ENCODE peak calls at places on chromosomes 16 and 17, in nine cellular contexts. R is A673, H is body of pancreas, Y is IMR-90, O is choroid plexus epithelial cell, K is fibroblast of lung, L is aorta, J is AG10803, F is GM23338. I is an unnamed sample.

GRCh38 chr16:28543072-28543471 is 4.3 kb upstream of the NUPR1 start:
- DNase-seq in R (no peak), H (no peak), Y (no peak), O (peak), K (no peak), L (peak), J (no peak), F (no peak), I (peak)

GRCh38 chr17:48734328-48735056 is 5.9 kb upstream of the HOXB13 start:
- DNase-seq in R (no peak), H (no peak), Y (no peak), O (no peak), K (no peak), L (no peak), J (no peak), F (no peak), I (no peak)

GRCh38 chr17:39738568-39738901 is 797 bp downstream of the GRB7 start:
- DNase-seq in R (no peak), H (peak), Y (no peak), O (no peak), K (no peak), L (no peak), J (no peak), F (peak), I (no peak)

GRCh38 chr16:81831722-81832126 is 52.6 kb downstream of the PLCG2 start:
- DNase-seq in R (no peak), H (peak), Y (no peak), O (no peak), K (peak), L (peak), J (peak), F (peak), I (peak)

GRCh38 chr17:10032142-10032541 is 127.1 kb upstream of the RCVRN start:
- DNase-seq in R (no peak), H (no peak), Y (peak), O (no peak), K (peak), L (no peak), J (peak), F (peak), I (no peak)

GRCh38 chr16:72905581-72905980 is 142.3 kb downstream of the ZFHX3 start:
- DNase-seq in R (no peak), H (no peak), Y (peak), O (peak), K (peak), L (no peak), J (peak), F (no peak), I (no peak)

GRCh38 chr17:15944720-15945492 is at the start of gene ADORA2B:
- DNase-seq in R (peak), H (peak), Y (peak), O (peak), K (peak), L (peak), J (peak), F (peak), I (peak)

GRCh38 chr17:43360376-43360738 is 38.4 kb upstream of the ARL4D start:
- DNase-seq in R (peak), H (peak), Y (peak), O (peak), K (peak), L (peak), J (peak), F (no peak), I (no peak)

GRCh38 chr17:80259642-80260535 is 763 bp upstream of the RNF213 start:
- DNase-seq in R (peak), H (peak), Y (peak), O (peak), K (peak), L (peak), J (peak), F (peak), I (peak)

GRCh38 chr17:28711723-28712036 is at the start of gene PROCA1:
- DNase-seq in R (no peak), H (no peak), Y (no peak), O (no peak), K (no peak), L (no peak), J (no peak), F (peak), I (no peak)

GRCh38 chr16:15775209-15775608 is 81.6 kb downstream of the MYH11 start:
- DNase-seq in R (peak), H (no peak), Y (peak), O (peak), K (no peak), L (no peak), J (no peak), F (peak), I (no peak)

GRCh38 chr16:25966172-25967097 is 274.7 kb downstream of the HS3ST4 start:
- DNase-seq in R (no peak), H (no peak), Y (no peak), O (no peak), K (no peak), L (no peak), J (no peak), F (no peak), I (no peak)

GRCh38 chr16:49497466-49497865 is 123.9 kb downstream of the C16orf78 start:
- DNase-seq in R (no peak), H (no peak), Y (no peak), O (no peak), K (no peak), L (peak), J (no peak), F (no peak), I (no peak)

GRCh38 chr16:47946077-47946476 is 209.7 kb downstream of the ABCC12 start:
- DNase-seq in R (no peak), H (no peak), Y (no peak), O (no peak), K (no peak), L (no peak), J (no peak), F (no peak), I (no peak)

GRCh38 chr17:82930924-82931695 is 91.3 kb upstream of the ZNF750 start:
- DNase-seq in R (no peak), H (peak), Y (no peak), O (no peak), K (no peak), L (peak), J (no peak), F (no peak), I (no peak)

DNA sequence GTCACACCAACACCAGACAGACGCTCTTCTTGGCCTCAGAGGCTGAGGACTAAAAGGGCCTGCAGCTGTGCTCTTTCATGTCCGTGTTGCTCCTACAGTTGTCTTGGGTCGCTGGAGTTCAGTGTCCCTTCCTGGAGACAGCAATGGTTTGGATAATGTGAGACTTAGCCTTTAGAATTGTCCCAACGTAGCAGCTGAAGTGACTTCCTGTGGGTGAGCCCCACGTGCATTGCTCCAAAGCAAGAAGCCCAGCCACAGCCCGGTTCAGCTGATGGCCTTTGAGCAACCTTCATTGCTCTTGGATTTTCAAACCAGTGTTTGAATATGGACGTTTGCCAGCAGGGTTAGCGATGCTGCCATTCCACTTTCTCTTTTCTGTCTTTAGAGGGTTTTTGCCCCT is 19.8 kb downstream of the TMEM11 start:
- DNase-seq in R (no peak), H (no peak), Y (no peak), O (peak), K (no peak), L (no peak), J (peak), F (no peak), I (no peak)
- H3K4me3 ChIP-seq in R (no peak), H (no peak), Y (no peak), O (no peak), K (peak), L (no peak), J (no peak), F (no peak), I (no peak)

GRCh38 chr17:50161911-50162288 is 3.9 kb upstream of the SGCA start:
- DNase-seq in R (no peak), H (no peak), Y (no peak), O (no peak), K (no peak), L (peak), J (no peak), F (peak), I (no peak)
- H3K4me3 ChIP-seq in R (no peak), H (no peak), Y (peak), O (no peak), K (peak), L (no peak), J (peak), F (peak), I (peak)

GRCh38 chr16:67393111-67393789 is at the start of gene TPPP3:
- DNase-seq in R (peak), H (peak), Y (peak), O (peak), K (peak), L (peak), J (peak), F (peak), I (peak)

GRCh38 chr16:67390816-67391423 is 2.4 kb downstream of the TPPP3 start:
- DNase-seq in R (no peak), H (no peak), Y (no peak), O (no peak), K (no peak), L (no peak), J (no peak), F (no peak), I (no peak)

GRCh38 chr16:67391424-67392300 is 1.6 kb downstream of the TPPP3 start:
- DNase-seq in R (no peak), H (peak), Y (no peak), O (no peak), K (no peak), L (no peak), J (peak), F (no peak), I (no peak)

GRCh38 chr16:67393790-67394270 is 532 bp upstream of the TPPP3 start:
- DNase-seq in R (no peak), H (no peak), Y (no peak), O (no peak), K (no peak), L (no peak), J (no peak), F (no peak), I (no peak)

GRCh38 chr16:67392301-67393059 is 818 bp downstream of the TPPP3 start:
- DNase-seq in R (no peak), H (no peak), Y (no peak), O (no peak), K (no peak), L (no peak), J (no peak), F (no peak), I (no peak)
- H3K4me3 ChIP-seq in R (peak), H (no peak), Y (no peak), O (no peak), K (peak), L (no peak), J (peak), F (peak), I (peak)

GRCh38 chr17:12794919-12795517 is 5.7 kb downstream of the ARHGAP44 start:
- DNase-seq in R (no peak), H (no peak), Y (no peak), O (no peak), K (no peak), L (no peak), J (no peak), F (no peak), I (no peak)

GRCh38 chr17:12789075-12789975 is at the start of gene ARHGAP44:
- DNase-seq in R (peak), H (peak), Y (peak), O (peak), K (peak), L (peak), J (peak), F (peak), I (peak)

GRCh38 chr17:12789976-12790805 is 893 bp downstream of the ARHGAP44 start:
- DNase-seq in R (no peak), H (peak), Y (no peak), O (no peak), K (no peak), L (no peak), J (no peak), F (peak), I (peak)

GRCh38 chr17:12790806-12791148 is 1.5 kb downstream of the ARHGAP44 start:
- DNase-seq in R (no peak), H (no peak), Y (no peak), O (no peak), K (no peak), L (no peak), J (no peak), F (no peak), I (no peak)
- H3K4me3 ChIP-seq in R (no peak), H (no peak), Y (no peak), O (no peak), K (no peak), L (no peak), J (no peak), F (peak), I (no peak)

GRCh38 chr16:58128181-58128631 is 975 bp downstream of the CFAP20 start:
- DNase-seq in R (no peak), H (no peak), Y (no peak), O (no peak), K (no peak), L (no peak), J (peak), F (no peak), I (no peak)
- H3K4me3 ChIP-seq in R (peak), H (no peak), Y (peak), O (peak), K (peak), L (peak), J (peak), F (peak), I (peak)

GRCh38 chr16:2477327-2477726 is 2.4 kb downstream of the TBC1D24 start:
- DNase-seq in R (no peak), H (no peak), Y (no peak), O (no peak), K (no peak), L (no peak), J (no peak), F (no peak), I (no peak)
- H3K4me3 ChIP-seq in R (no peak), H (no peak), Y (no peak), O (no peak), K (no peak), L (no peak), J (no peak), F (no peak), I (no peak)

GRCh38 chr16:30473231-30474061 is 904 bp downstream of the ITGAL start:
- DNase-seq in R (no peak), H (no peak), Y (no peak), O (no peak), K (no peak), L (peak), J (no peak), F (no peak), I (no peak)
- H3K4me3 ChIP-seq in R (no peak), H (no peak), Y (no peak), O (no peak), K (no peak), L (no peak), J (no peak), F (no peak), I (peak)

GRCh38 chr17:38456031-38456815 is 28.0 kb downstream of the ARHGAP23 start:
- DNase-seq in R (no peak), H (no peak), Y (no peak), O (no peak), K (no peak), L (no peak), J (no peak), F (no peak), I (peak)

GRCh38 chr17:38453951-38454421 is 25.7 kb downstream of the ARHGAP23 start:
- DNase-seq in R (peak), H (no peak), Y (peak), O (no peak), K (peak), L (no peak), J (peak), F (no peak), I (peak)

GRCh38 chr17:38457577-38458371 is 29.5 kb downstream of the ARHGAP23 start:
- DNase-seq in R (no peak), H (no peak), Y (no peak), O (no peak), K (no peak), L (no peak), J (no peak), F (no peak), I (no peak)

GRCh38 chr17:38454528-38454927 is 26.3 kb downstream of the ARHGAP23 start:
- DNase-seq in R (no peak), H (peak), Y (peak), O (peak), K (peak), L (peak), J (peak), F (no peak), I (peak)

DNA sequence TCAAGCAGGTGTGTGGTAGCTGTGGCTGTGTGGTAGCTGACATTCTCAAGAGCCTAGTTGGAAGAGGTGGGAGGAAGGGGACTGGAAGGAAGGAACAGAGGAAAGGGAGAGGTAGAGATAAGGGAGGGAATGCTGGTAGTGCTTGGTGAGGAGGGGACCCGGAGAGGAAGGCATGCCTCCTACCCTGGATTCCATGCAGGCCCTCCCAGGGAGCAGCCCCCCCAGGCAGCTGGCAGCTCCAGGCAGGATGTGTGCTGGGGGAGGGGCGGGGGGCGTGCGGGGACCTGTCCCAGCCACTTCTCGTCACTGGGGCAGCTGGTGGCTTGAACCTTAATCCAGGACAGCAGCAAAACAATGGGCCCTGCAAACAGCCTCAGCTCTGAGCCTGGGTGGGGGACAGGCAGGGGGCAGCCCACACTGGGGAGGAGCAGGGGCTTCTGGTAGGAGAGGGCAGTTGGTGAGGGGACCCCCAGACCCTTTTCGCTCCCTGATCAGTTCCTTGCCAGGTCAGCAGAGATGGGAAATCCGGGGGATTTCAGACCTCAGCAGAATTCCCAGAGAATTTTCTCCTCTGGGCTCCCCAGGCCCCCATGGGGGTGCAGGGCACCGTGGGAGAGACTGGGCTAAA is 27.1 kb downstream of the ARHGAP23 start:
- DNase-seq in R (no peak), H (no peak), Y (no peak), O (no peak), K (no peak), L (no peak), J (no peak), F (peak), I (no peak)
- H3K4me3 ChIP-seq in R (no peak), H (no peak), Y (peak), O (peak), K (peak), L (no peak), J (peak), F (peak), I (no peak)

DNA sequence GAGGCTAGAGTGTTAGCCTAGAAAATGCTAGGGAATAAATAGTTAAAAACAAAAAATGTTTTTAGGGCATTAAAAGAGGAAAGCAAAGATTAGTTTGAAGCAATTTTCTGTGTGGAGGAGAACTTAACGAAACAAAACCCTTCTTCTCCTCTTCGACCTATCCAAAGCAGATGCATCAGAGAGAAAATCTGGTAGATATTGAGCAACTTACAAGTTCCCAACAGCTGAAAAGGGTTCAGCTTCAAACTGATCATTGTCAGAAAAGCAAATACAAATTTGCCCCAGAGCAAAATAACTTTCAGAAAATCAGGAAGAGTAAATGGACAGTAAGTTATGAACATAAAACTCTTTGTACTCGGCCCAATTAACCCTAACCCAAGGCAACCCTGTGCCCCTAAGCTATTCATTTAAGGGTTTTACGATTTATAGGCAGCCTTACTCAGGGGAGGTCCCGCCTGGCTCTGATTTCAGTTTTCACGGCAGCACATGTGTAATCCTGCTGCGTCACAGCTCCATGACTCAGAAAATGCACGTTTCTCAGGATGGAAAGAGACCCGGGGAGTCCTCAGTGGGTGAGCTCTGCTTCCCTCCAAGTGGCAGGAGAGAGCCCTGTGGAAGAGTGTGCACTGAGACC is 405.7 kb upstream of the SALL1 start:
- DNase-seq in R (peak), H (no peak), Y (peak), O (peak), K (peak), L (no peak), J (peak), F (no peak), I (no peak)
- H3K4me3 ChIP-seq in R (no peak), H (no peak), Y (no peak), O (no peak), K (no peak), L (no peak), J (peak), F (no peak), I (no peak)